ENCODE peak calls at places on chromosomes 5 and 9, in nine cellular contexts. R is fibroblast of pulmonary artery; Y is effector memory CD4-positive, alpha-beta T cell; M is OCI-LY7; X is NB4; Q is uterus; I is tibial artery; N is lower leg skin; A is ovary. D is an unnamed sample.

GRCh38 chr5:128258387-128258786 is 174.8 kb downstream of the SLC12A2 start:
- DNase-seq in R (no peak), Y (no peak), N (no peak), A (no peak), M (no peak), X (no peak), Q (no peak), I (no peak), D (no peak)

GRCh38 chr5:102536323-102536928 is 37.6 kb upstream of the SLCO6A1 start:
- DNase-seq in X (peak; percentile 11), Y (no peak), R (peak; percentile 29), Q (no peak), A (no peak), I (no peak), M (no peak), N (no peak), D (no peak)

GRCh38 chr9:101394687-101395086 is 3.7 kb downstream of the MRPL50 start:
- DNase-seq in M (no peak), Q (no peak), X (no peak), Y (no peak), A (no peak), R (no peak), I (no peak), N (no peak), D (no peak)

GRCh38 chr5:163841-164240 is 27.5 kb upstream of the LRRC14B start:
- DNase-seq in N (peak; percentile 50), Q (no peak), X (no peak), M (no peak), A (peak; percentile 17), Y (no peak), R (no peak), I (peak; percentile 29), D (no peak)

GRCh38 chr5:36300927-36301540 is 668 bp downstream of the RANBP3L start:
- DNase-seq in Y (no peak), R (no peak), A (no peak), I (no peak), Q (no peak), X (no peak), M (no peak), N (no peak), D (no peak)

GRCh38 chr5:88727705-88728313 is 155.2 kb downstream of the MEF2C start:
- DNase-seq in M (peak; percentile 60), A (no peak), Y (no peak), I (no peak), N (no peak), R (peak; percentile 57), X (peak; percentile 14), Q (no peak), D (no peak)

GRCh38 chr5:73625905-73626811 is at the start of gene ARHGEF28:
- DNase-seq in I (peak; percentile 83), Y (no peak), A (peak; percentile 78), N (no peak), R (peak; percentile 49), Q (peak; percentile 28), X (peak; percentile 70), M (no peak), D (no peak)

GRCh38 chr9:93252781-93253530 is 69.0 kb downstream of the WNK2 start:
- DNase-seq in M (no peak), Q (no peak), X (no peak), I (peak; percentile 46), Y (no peak), A (no peak), N (peak; percentile 45), R (no peak), D (no peak)

GRCh38 chr5:169300468-169301385 is at the start of gene SLIT3:
- DNase-seq in R (peak; percentile 75), X (no peak), A (peak; percentile 84), N (peak; percentile 95), M (no peak), Q (peak; percentile 85), Y (no peak), I (peak; percentile 92), D (no peak)

GRCh38 chr5:509632-510185 is 14.5 kb downstream of the SLC9A3 start:
- DNase-seq in X (no peak), Q (no peak), N (no peak), M (no peak), I (no peak), R (no peak), Y (no peak), A (no peak), D (no peak)

GRCh38 chr5:39721394-39721793 is 296.6 kb upstream of the DAB2 start:
- DNase-seq in X (no peak), A (no peak), N (no peak), M (no peak), I (no peak), Y (no peak), Q (no peak), R (no peak), D (no peak)

GRCh38 chr5:136028782-136029742 is at the start of gene TGFBI:
- DNase-seq in I (peak; percentile 89), Y (peak; percentile 2), M (no peak), N (peak; percentile 93), Q (peak; percentile 57), A (peak; percentile 40), R (peak; percentile 73), X (no peak), D (no peak)

GRCh38 chr5:112419050-112419595 is at the start of gene EPB41L4A:
- DNase-seq in Q (peak; percentile 14), M (no peak), I (peak; percentile 66), Y (no peak), R (peak; percentile 13), N (peak; percentile 85), X (no peak), A (peak; percentile 28), D (no peak)

GRCh38 chr5:136032564-136032963 is 3.8 kb downstream of the TGFBI start:
- DNase-seq in Q (no peak), N (peak; percentile 83), M (no peak), X (peak; percentile 56), A (no peak), I (peak; percentile 85), R (peak; percentile 85), Y (no peak), D (no peak)

GRCh38 chr5:138725885-138726457 is 27.3 kb upstream of the CTNNA1 start:
- DNase-seq in Y (no peak), N (no peak), I (no peak), Q (peak; percentile 24), X (no peak), R (peak; percentile 8), M (no peak), A (no peak), D (no peak)

GRCh38 chr5:145509336-145510150 is 325.6 kb downstream of the PRELID2 start:
- DNase-seq in R (peak; percentile 18), Y (no peak), A (no peak), M (no peak), X (no peak), N (no peak), I (no peak), Q (no peak), D (no peak)

GRCh38 chr5:57442080-57442839 is 40.4 kb downstream of the ACTBL2 start:
- DNase-seq in A (no peak), I (no peak), Q (no peak), N (no peak), R (peak; percentile 96), M (no peak), X (no peak), Y (no peak), D (no peak)

GRCh38 chr9:72703574-72703973 is 182.2 kb downstream of the TMC1 start:
- DNase-seq in R (no peak), M (no peak), Y (no peak), N (no peak), X (no peak), Q (no peak), A (no peak), I (no peak), D (no peak)

GRCh38 chr9:135971106-135971766 is 10.1 kb upstream of the UBAC1 start:
- DNase-seq in A (no peak), R (no peak), N (no peak), M (no peak), I (no peak), Q (no peak), Y (no peak), X (no peak), D (no peak)
- H3K4me3 ChIP-seq in A (no peak overlapping the region), R (no peak overlapping the region), N (no peak overlapping the region), M (no peak overlapping the region), I (no peak overlapping the region), Q (no peak overlapping the region), Y (no peak overlapping the region), X (no peak overlapping the region), D (no peak overlapping the region)

GRCh38 chr9:1083325-1083913 is 33.3 kb downstream of the DMRT2 start:
- DNase-seq in R (no peak), A (no peak), I (no peak), N (peak; percentile 90), X (peak; percentile 24), M (no peak), Q (no peak), Y (no peak), D (no peak)
- H3K4me3 ChIP-seq in R (peak overlapping the region; percentile 18), A (no peak overlapping the region), I (peak overlapping the region; percentile 30), N (no peak overlapping the region), X (no peak overlapping the region), M (no peak overlapping the region), Q (no peak overlapping the region), Y (no peak overlapping the region), D (no peak overlapping the region)

GRCh38 chr5:29790281-29790680 is 1403.2 kb upstream of the CDH6 start:
- DNase-seq in Q (no peak), R (no peak), A (no peak), X (no peak), I (no peak), N (no peak), M (no peak), Y (no peak), D (no peak)

GRCh38 chr5:29795253-29795652 is 1398.2 kb upstream of the CDH6 start:
- DNase-seq in X (no peak), N (no peak), M (no peak), Y (no peak), A (no peak), I (no peak), Q (no peak), R (no peak), D (no peak)

GRCh38 chr5:29800752-29801151 is 1392.7 kb upstream of the CDH6 start:
- DNase-seq in Q (no peak), X (no peak), R (no peak), N (no peak), M (no peak), I (no peak), A (no peak), Y (no peak), D (no peak)

GRCh38 chr5:29794146-29794787 is 1399.2 kb upstream of the CDH6 start:
- DNase-seq in M (no peak), X (no peak), I (no peak), Q (no peak), A (no peak), N (no peak), Y (no peak), R (no peak), D (no peak)

DNA sequence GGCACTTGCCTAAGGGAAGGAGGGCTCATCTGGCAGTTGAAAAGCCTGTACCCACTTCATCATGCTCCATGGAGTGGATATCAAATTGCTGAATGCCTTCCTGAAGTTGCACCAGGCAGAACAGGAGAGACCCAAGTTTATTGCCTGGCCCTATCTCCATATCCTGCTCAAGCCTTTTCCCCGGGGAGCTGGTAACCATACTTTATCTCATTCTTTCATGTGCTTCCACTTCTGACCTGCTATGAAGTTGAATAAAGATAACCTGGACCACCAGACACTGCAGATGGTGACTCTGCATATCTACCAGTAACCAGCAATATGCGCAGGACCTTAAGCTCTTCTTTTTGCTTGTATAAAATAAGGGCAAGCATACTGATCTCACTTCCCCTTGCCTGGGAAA is 1397.5 kb upstream of the CDH6 start:
- DNase-seq in N (no peak), A (no peak), X (no peak), R (no peak), M (no peak), Y (no peak), I (no peak), Q (no peak), D (no peak)
- H3K4me3 ChIP-seq in N (no peak overlapping the region), A (no peak overlapping the region), X (no peak overlapping the region), R (no peak overlapping the region), M (no peak overlapping the region), Y (no peak overlapping the region), I (no peak overlapping the region), Q (no peak overlapping the region), D (no peak overlapping the region)

GRCh38 chr9:128902351-128903078 is 18.3 kb upstream of the PHYHD1 start:
- DNase-seq in A (no peak), X (peak; percentile 84), I (peak; percentile 91), Y (peak; percentile 76), M (peak; percentile 91), N (peak; percentile 94), R (no peak), Q (peak; percentile 50), D (peak; percentile 84)
- H3K4me3 ChIP-seq in A (no peak overlapping the region), X (no peak overlapping the region), I (no peak overlapping the region), Y (peak overlapping the region; percentile 48), M (peak overlapping the region; percentile 44), N (no peak overlapping the region), R (no peak overlapping the region), Q (no peak overlapping the region), D (no peak overlapping the region)

D was measured in HL-60.